ENCODE peak calls at places on chromosomes 2 and 18, in six cellular contexts. H is lung, N is foreskin fibroblast, K is GM12864, U is AG10803, F is neural crest cell. L is an unnamed sample.

GRCh38 chr2:45000921-45001628 is 8.2 kb downstream of the SIX2 start:
- DNase-seq in H (no peak), N (peak), K (no peak), U (no peak), F (no peak), L (no peak)

GRCh38 chr2:241862093-241862492 is 3.4 kb upstream of the PDCD1 start:
- DNase-seq in H (no peak), N (no peak), K (no peak), U (no peak), F (no peak), L (no peak)

GRCh38 chr2:168457177-168457905 is 1.3 kb downstream of the CERS6 start:
- DNase-seq in H (no peak), N (peak), K (no peak), U (no peak), F (no peak), L (peak)

GRCh38 chr2:134912406-134912805 is 6.2 kb upstream of the CCNT2 start:
- DNase-seq in H (no peak), N (peak), K (no peak), U (peak), F (no peak), L (no peak)

GRCh38 chr2:230910546-230911135 is 14.4 kb downstream of the GPR55 start:
- DNase-seq in H (no peak), N (no peak), K (no peak), U (no peak), F (no peak), L (no peak)

GRCh38 chr2:208025814-208026184 is 472 bp upstream of the PLEKHM3 start:
- DNase-seq in H (no peak), N (no peak), K (no peak), U (peak), F (no peak), L (peak)

GRCh38 chr2:73324126-73324525 is 30.8 kb upstream of the EGR4 start:
- DNase-seq in H (no peak), N (no peak), K (no peak), U (no peak), F (no peak), L (no peak)

GRCh38 chr2:171960570-171960969 is 38.3 kb downstream of the HAT1 start:
- DNase-seq in H (no peak), N (no peak), K (no peak), U (no peak), F (no peak), L (no peak)

GRCh38 chr18:63878343-63878742 is 9.2 kb upstream of the SERPINB2 start:
- DNase-seq in H (no peak), N (peak), K (no peak), U (peak), F (no peak), L (no peak)

GRCh38 chr18:79875531-79875919 is 75.9 kb downstream of the SLC66A2 start:
- DNase-seq in H (no peak), N (no peak), K (no peak), U (no peak), F (no peak), L (no peak)

GRCh38 chr2:195601361-195601760 is 55.7 kb upstream of the SLC39A10 start:
- DNase-seq in H (peak), N (no peak), K (no peak), U (peak), F (no peak), L (no peak)

GRCh38 chr2:11132036-11132671 is 23.1 kb upstream of the SLC66A3 start:
- DNase-seq in H (no peak), N (no peak), K (no peak), U (no peak), F (no peak), L (no peak)

GRCh38 chr2:221334466-221334865 is 237.6 kb downstream of the EPHA4 start:
- DNase-seq in H (no peak), N (peak), K (no peak), U (peak), F (no peak), L (no peak)

GRCh38 chr2:29518988-29519925 is 402.1 kb downstream of the ALK start:
- DNase-seq in H (peak), N (peak), K (no peak), U (peak), F (no peak), L (no peak)

GRCh38 chr2:224909885-224910517 is 132.3 kb downstream of the DOCK10 start:
- DNase-seq in H (peak), N (peak), K (no peak), U (peak), F (no peak), L (no peak)

GRCh38 chr2:19711470-19712372 is 190.1 kb downstream of the TTC32 start:
- DNase-seq in H (no peak), N (peak), K (no peak), U (peak), F (no peak), L (no peak)

GRCh38 chr18:22128954-22129353 is 40.4 kb upstream of the GATA6 start:
- DNase-seq in H (no peak), N (no peak), K (no peak), U (no peak), F (no peak), L (no peak)

GRCh38 chr18:61581578-61582204 is 248.5 kb downstream of the CDH20 start:
- DNase-seq in H (peak), N (peak), K (no peak), U (peak), F (peak), L (peak)

GRCh38 chr2:64212346-64212745 is 68.1 kb upstream of the PELI1 start:
- DNase-seq in H (peak), N (peak), K (no peak), U (peak), F (no peak), L (no peak)

GRCh38 chr2:28610583-28611201 is 114.8 kb downstream of the PLB1 start:
- DNase-seq in H (no peak), N (peak), K (no peak), U (peak), F (no peak), L (peak)

GRCh38 chr18:45935591-45936335 is 31.4 kb downstream of the EPG5 start:
- DNase-seq in H (no peak), N (peak), K (no peak), U (peak), F (no peak), L (no peak)

GRCh38 chr2:138919336-138919735 is 139.1 kb upstream of the NXPH2 start:
- DNase-seq in H (no peak), N (no peak), K (no peak), U (no peak), F (no peak), L (no peak)

DNA sequence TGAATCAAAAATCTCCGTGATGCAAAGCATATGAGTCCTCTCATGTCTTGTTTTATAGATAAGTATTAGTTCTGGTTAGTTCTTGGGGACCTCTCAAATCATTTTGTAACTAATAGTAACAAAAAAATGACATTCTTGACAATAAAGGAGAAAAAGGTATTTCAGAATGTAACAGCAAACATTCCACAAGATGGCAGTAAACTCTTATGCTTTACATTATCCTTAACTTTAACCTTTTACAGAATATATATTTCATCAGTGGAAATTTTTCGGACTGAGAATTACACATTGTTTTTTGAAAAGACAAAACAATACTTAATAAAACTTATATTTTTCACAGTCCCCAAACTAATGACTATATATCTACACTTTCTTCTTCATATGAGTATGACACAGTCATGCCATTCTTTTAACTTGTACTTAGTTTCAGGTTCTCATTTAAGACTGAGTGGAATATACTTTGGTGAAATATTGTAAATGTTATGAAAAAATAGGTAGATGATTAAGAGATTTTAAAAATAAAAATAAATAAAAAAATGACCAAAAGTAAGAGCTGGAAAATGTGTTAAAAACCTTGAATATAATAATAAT is 142.9 kb upstream of the NXPH2 start:
- DNase-seq in H (no peak), N (peak), K (no peak), U (peak), F (no peak), L (no peak)
- TF ChIP-seq CTCF in H (no peak), N (peak), K (peak), U (peak), F (peak), L (peak)

GRCh38 chr2:85600951-85601770 is 1.3 kb downstream of the TMEM150A start:
- DNase-seq in H (no peak), N (no peak), K (no peak), U (no peak), F (no peak), L (no peak)

GRCh38 chr2:85600235-85600575 is 2.3 kb downstream of the TMEM150A start:
- DNase-seq in H (no peak), N (no peak), K (no peak), U (no peak), F (no peak), L (no peak)

GRCh38 chr2:85601771-85602475 is 575 bp downstream of the TMEM150A start:
- DNase-seq in H (peak), N (peak), K (no peak), U (peak), F (peak), L (peak)

GRCh38 chr2:85604568-85605339 is 2.3 kb upstream of the TMEM150A start:
- DNase-seq in H (no peak), N (no peak), K (no peak), U (peak), F (no peak), L (no peak)

GRCh38 chr2:85602476-85603234 is at the start of gene TMEM150A:
- DNase-seq in H (peak), N (peak), K (no peak), U (peak), F (peak), L (peak)
- TF ChIP-seq CTCF in H (no peak), N (no peak), K (peak), U (peak), F (peak), L (peak)

DNA sequence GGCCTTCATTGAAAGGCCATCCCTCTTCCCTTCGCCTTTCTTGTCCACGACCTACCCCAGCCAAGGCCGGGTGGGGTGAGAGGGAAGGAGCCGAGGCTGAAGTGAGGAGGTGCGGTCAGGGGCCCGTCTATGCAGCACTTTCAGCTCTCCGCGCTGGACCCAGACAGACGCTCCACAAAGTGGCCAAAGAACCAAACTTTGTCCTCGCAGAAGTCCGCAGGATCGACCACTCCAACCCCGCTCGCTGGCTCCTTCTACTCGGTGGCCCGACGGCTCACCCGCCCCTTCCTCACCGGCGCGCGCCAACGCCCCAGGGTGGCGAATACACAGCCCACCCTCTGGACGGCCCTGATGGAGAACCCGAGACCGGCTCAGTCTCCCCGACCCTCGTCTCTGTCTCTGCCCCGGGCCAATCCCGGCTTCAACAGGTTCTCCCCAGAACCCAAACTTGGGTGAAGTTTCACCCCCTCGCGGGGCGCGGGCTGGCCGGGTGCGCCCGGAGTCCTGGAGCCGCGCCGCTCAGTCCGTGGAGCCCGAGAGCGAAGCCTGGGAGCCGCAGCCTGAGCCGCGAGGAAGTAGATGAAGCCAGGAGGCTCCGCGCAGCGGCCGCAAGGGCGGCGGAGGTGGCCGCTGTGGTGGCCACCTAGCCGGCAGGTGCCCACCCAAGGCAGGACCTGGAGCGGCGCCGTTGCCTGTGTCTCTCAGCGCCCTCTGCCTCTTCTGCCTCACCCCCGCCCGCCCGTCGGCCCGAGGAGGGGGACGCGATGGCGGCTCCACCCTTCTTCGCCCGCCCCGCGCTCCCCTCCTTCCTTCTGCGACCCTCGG is 26.7 kb upstream of the ALPP start:
- DNase-seq in H (no peak), N (no peak), K (no peak), U (no peak), F (no peak), L (no peak)
- TF ChIP-seq CTCF in H (no peak), N (no peak), K (no peak), U (no peak), F (no peak), L (no peak)

DNA sequence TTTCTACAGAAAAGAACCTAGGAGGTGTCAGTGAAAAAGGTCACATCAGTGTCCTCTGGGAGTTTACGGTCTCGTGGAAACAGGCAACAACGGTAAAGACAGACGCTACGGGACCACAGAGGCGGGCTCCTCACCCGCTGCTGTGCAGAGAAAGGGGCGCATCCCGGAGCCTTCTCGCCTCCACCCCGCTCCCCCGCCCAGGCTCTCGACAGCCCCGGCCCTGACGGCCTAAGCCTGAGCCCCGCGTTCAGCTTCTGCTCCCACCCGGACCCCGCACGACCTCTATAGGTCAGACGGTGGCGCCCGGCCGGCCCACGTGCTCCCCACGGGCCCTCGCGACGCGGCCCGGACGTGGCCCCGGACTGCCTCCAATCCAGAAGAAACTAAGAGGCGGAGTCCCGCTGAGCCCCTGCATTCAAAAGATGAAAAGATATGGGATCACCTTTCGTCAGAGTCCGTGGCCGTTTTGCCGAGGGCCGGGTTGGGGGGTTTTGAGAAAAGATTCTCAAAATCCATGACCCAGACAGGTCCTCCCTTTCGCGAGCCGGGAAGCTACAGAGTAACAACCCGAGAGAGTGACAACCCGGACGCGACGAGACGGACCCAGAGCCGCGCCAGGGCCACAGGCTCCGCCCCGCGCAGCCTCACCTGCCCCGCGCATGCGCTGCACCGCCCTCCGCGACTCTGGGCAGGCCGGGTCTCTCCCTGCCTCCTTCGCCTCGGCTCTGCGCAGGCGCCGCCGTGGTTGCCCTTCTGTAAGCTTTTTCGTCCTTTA is at the start of gene ZC3H8:
- DNase-seq in H (peak), N (peak), K (peak), U (peak), F (peak), L (peak)
- TF ChIP-seq CTCF in H (no peak), N (no peak), K (no peak), U (no peak), F (no peak), L (peak)

DNA sequence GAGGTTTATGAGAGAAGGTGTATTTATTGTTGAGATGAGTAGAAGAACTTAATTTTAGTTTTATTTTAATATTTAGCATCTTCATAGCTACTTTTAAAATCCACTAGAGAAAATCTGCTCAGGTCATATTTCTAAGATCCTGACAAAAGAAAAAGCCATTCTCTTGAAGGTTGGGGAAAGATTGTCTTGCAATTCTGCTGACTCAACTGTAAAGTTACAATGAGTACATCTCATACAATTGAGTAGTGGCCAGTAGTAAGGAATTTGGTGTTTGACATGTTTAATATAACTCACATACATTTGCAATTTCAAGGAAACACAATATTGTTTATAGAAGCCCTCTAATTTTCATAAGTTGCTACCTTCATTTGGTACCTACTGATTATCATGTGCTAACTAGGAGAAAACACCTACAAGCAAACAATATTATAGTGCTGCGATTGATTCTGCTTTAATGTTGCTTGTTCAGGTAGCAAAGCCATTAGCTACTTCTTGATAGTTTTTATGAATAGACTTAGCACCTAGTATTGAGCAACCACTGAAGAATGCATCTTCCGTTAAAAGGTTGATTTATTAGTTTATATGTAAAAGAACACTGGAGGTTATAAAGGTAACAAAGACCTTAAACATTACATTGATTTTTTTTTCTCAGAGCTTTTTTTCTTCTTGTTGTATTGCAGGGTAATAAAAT is 344.4 kb downstream of the LRRTM1 start:
- DNase-seq in H (no peak), N (no peak), K (no peak), U (no peak), F (no peak), L (no peak)
- TF ChIP-seq CTCF in H (no peak), N (no peak), K (no peak), U (no peak), F (no peak), L (no peak)

L was measured in GM10248.